ENCODE peak calls at places on chromosomes 6 and 20, in ten cellular contexts. S is glutamatergic neuron; U is breast epithelium; A is CD4-positive, alpha-beta T cell; N is esophagus squamous epithelium; C is adrenal gland; T is upper lobe of right lung; O is foreskin fibroblast; F is left lung; K is tibial artery. I is an unnamed sample.

GRCh38 chr6:39855356-39855995 is 63.3 kb downstream of the DAAM2 start:
- DNase-seq in S (no peak), U (no peak), A (no peak), N (no peak), C (no peak), T (no peak), O (peak), F (no peak), K (no peak), I (no peak)

GRCh38 chr6:43088654-43089056 is 12.5 kb downstream of the PTK7 start:
- DNase-seq in S (no peak), U (peak), A (no peak), N (no peak), C (no peak), T (no peak), O (no peak), F (no peak), K (no peak), I (no peak)

GRCh38 chr6:13297391-13297790 is 30.9 kb downstream of the TBC1D7 start:
- DNase-seq in S (no peak), U (no peak), A (no peak), N (no peak), C (no peak), T (no peak), O (no peak), F (no peak), K (no peak), I (no peak)

GRCh38 chr6:35011096-35012041 is 122.3 kb downstream of the ANKS1A start:
- DNase-seq in S (no peak), U (no peak), A (no peak), N (no peak), C (no peak), T (no peak), O (no peak), F (no peak), K (no peak), I (no peak)

GRCh38 chr20:19735446-19735845 is 22.6 kb upstream of the RIN2 start:
- DNase-seq in S (peak), U (peak), A (no peak), N (no peak), C (peak), T (no peak), O (peak), F (no peak), K (peak), I (no peak)

GRCh38 chr20:62899633-62900051 is 26.7 kb downstream of the DIDO1 start:
- DNase-seq in S (no peak), U (peak), A (no peak), N (no peak), C (peak), T (no peak), O (no peak), F (no peak), K (no peak), I (no peak)

GRCh38 chr20:59403261-59403961 is 103.0 kb downstream of the EDN3 start:
- DNase-seq in S (peak), U (peak), A (peak), N (no peak), C (peak), T (peak), O (peak), F (no peak), K (no peak), I (peak)

GRCh38 chr20:51803157-51803854 is 985 bp upstream of the SALL4 start:
- DNase-seq in S (no peak), U (no peak), A (no peak), N (no peak), C (no peak), T (no peak), O (no peak), F (no peak), K (no peak), I (no peak)

GRCh38 chr6:40852667-40853383 is 186.2 kb downstream of the UNC5CL start:
- DNase-seq in S (peak), U (no peak), A (no peak), N (no peak), C (no peak), T (no peak), O (no peak), F (no peak), K (no peak), I (no peak)

GRCh38 chr20:63639093-63639860 is 12.4 kb upstream of the GMEB2 start:
- DNase-seq in S (no peak), U (no peak), A (peak), N (no peak), C (no peak), T (no peak), O (no peak), F (no peak), K (no peak), I (no peak)

DNA sequence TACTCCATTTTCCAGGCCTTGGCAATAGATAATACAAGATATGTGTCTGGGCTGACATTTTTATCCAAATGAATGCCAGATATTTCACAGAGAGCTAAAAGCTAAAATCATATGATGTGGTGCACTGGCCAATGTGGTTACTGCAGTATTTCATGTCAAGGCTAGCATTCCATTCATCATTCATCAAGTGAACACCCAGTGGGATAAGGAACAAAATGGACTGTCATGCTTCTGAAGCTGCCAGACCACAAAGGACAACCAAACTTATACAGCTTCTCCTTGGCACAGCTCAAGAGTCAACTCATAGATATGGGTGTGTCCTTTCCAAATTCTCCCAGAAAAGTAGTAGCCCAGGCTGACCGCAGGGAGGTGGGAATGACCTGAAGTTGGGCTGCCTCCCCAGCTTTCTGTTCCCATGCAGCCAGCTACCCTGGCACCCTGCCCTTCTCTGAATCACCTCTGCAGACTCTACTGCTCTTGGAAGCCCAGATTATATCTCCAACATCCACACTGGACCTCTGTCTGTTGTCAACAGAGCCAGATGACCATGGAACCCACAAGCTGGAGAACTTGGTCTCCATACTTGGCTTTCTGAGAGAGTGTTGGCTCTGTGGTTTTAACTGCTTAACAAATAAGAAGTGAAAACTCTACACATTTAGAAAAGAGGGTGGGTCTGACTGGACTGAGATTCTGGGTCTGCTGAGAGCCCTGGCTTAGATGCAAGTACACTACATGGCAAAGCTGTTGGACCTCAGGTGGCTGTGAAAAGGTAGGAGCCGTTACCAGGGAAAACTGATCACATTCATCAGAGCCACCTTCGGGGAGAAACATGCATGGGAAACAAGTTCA is 122.8 kb downstream of the ALDH8A1 start:
- DNase-seq in S (no peak), U (peak), A (no peak), N (no peak), C (peak), T (no peak), O (peak), F (no peak), K (peak), I (no peak)
- TF ChIP-seq CTCF in S (no peak), U (no peak), A (no peak), N (peak), C (no peak), T (no peak), O (no peak), F (no peak), K (peak), I (no peak)

GRCh38 chr6:108453601-108454157 is 107.0 kb upstream of the FOXO3 start:
- DNase-seq in S (no peak), U (no peak), A (no peak), N (no peak), C (peak), T (no peak), O (peak), F (no peak), K (no peak), I (no peak)
- TF ChIP-seq CTCF in S (no peak), U (no peak), A (no peak), N (no peak), C (no peak), T (no peak), O (no peak), F (no peak), K (no peak), I (no peak)

DNA sequence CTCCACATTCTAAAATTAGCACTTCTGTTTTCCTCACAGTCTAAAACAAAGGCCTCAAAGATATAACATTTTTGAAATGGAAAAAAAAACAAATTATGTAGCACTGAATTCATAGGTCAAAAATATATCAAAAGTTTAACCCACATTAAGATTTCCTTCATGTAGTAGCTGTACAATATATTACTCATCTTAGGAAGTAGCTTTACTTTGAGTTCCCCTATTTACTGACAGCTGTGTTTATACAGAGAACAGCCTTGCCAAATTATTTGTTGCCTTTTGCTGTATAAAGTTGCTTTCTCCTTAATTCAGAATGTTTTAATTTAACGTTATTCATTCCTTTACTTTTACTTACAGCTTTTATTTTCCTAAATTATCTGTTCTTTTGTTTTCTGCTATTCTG is 181.1 kb downstream of the COL12A1 start:
- DNase-seq in S (no peak), U (no peak), A (no peak), N (no peak), C (no peak), T (no peak), O (peak), F (no peak), K (no peak), I (no peak)
- TF ChIP-seq CTCF in S (no peak), U (no peak), A (no peak), N (no peak), C (no peak), T (no peak), O (no peak), F (no peak), K (no peak), I (no peak)

GRCh38 chr6:137013738-137014602 is 30.8 kb downstream of the IL20RA start:
- DNase-seq in S (no peak), U (peak), A (no peak), N (no peak), C (peak), T (no peak), O (peak), F (no peak), K (no peak), I (no peak)
- TF ChIP-seq CTCF in S (peak), U (no peak), A (no peak), N (peak), C (peak), T (peak), O (peak), F (no peak), K (peak), I (peak)

GRCh38 chr6:74091133-74091793 is 395.3 kb downstream of the CD109 start:
- DNase-seq in S (no peak), U (no peak), A (no peak), N (no peak), C (peak), T (no peak), O (peak), F (no peak), K (no peak), I (no peak)

GRCh38 chr6:74091794-74092157 is 395.8 kb downstream of the CD109 start:
- DNase-seq in S (no peak), U (no peak), A (no peak), N (no peak), C (no peak), T (no peak), O (no peak), F (no peak), K (no peak), I (no peak)

GRCh38 chr6:74087898-74088297 is 391.9 kb downstream of the CD109 start:
- DNase-seq in S (no peak), U (no peak), A (no peak), N (no peak), C (no peak), T (no peak), O (peak), F (no peak), K (no peak), I (no peak)
- TF ChIP-seq CTCF in S (no peak), U (no peak), A (no peak), N (no peak), C (no peak), T (no peak), O (peak), F (no peak), K (no peak), I (peak)

GRCh38 chr20:53957421-53958172 is 112.8 kb downstream of the BCAS1 start:
- DNase-seq in S (no peak), U (no peak), A (no peak), N (no peak), C (no peak), T (no peak), O (peak), F (no peak), K (no peak), I (no peak)
- TF ChIP-seq CTCF in S (no peak), U (no peak), A (no peak), N (no peak), C (no peak), T (no peak), O (peak), F (no peak), K (no peak), I (no peak)

GRCh38 chr20:6629564-6629963 is 137.9 kb upstream of the BMP2 start:
- DNase-seq in S (no peak), U (no peak), A (no peak), N (no peak), C (no peak), T (no peak), O (no peak), F (no peak), K (no peak), I (no peak)
- TF ChIP-seq CTCF in S (no peak), U (no peak), A (no peak), N (no peak), C (no peak), T (no peak), O (no peak), F (no peak), K (no peak), I (no peak)

GRCh38 chr20:32437391-32438074 is 79.4 kb downstream of the ASXL1 start:
- DNase-seq in S (no peak), U (peak), A (peak), N (no peak), C (peak), T (no peak), O (no peak), F (no peak), K (no peak), I (no peak)
- TF ChIP-seq CTCF in S (peak), U (no peak), A (peak), N (no peak), C (no peak), T (peak), O (no peak), F (no peak), K (no peak), I (peak)

DNA sequence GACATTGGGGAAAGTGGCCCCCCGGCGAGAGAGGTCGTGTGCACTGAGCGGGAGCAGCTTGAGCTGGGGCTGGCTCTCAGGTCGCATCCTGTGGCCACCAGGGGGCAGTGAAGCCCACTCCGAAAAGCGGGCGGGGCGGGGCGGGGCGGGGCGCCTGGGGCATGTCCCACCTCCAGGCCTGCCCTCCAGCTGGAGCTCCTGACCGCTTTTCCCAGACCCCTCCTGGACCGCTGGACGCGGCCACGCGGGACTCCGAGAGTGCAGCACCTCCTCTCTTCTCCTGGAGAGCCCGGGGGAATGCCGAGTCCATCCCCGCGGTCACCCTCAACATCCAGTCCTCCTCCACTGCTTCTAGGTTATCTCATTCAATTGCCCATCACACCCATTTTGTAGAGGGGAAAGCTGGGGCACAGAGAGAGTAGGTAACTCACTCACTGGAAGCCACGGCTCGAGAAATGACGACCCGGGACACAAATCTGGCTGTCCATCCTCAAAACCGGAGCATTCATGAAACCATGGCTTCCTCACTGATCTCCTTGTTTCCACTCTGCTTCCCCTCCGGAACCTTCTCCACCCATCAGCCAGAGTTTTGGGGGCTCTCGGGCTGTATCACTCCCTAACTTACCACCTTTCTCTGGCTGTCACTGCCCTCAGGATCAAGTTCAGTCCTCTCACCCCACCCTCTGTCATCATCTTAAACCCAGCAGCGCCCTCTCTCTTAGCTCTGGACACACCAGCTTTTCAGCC is 24.1 kb downstream of the COX4I2 start:
- DNase-seq in S (peak), U (peak), A (peak), N (no peak), C (peak), T (peak), O (peak), F (peak), K (peak), I (peak)
- TF ChIP-seq CTCF in S (peak), U (peak), A (peak), N (peak), C (peak), T (peak), O (peak), F (peak), K (peak), I (peak)

GRCh38 chr6:122770835-122771601 is 8.5 kb upstream of the FABP7 start:
- DNase-seq in S (no peak), U (no peak), A (no peak), N (no peak), C (no peak), T (no peak), O (no peak), F (no peak), K (no peak), I (no peak)
- TF ChIP-seq CTCF in S (no peak), U (no peak), A (no peak), N (no peak), C (no peak), T (no peak), O (no peak), F (no peak), K (no peak), I (no peak)

I was measured in neural crest cell.